ENCODE peak calls at places on chromosomes 12 and 14, in seven cellular contexts. W, Q, C, R, J, M and O are unnamed samples.

GRCh38 chr12:50440288-50440687 is 39.6 kb downstream of the LARP4 start:
- DNase-seq in M (no peak), W (no peak), R (no peak), Q (no peak), C (no peak), J (no peak), O (no peak)

GRCh38 chr14:76768671-76769500 is 7.6 kb downstream of the VASH1 start:
- DNase-seq in J (no peak), R (no peak), C (no peak), Q (no peak), M (no peak), W (no peak), O (no peak)

GRCh38 chr12:108854453-108855283 is 2.7 kb downstream of the SSH1 start:
- DNase-seq in Q (no peak), J (peak; percentile 98), W (no peak), C (peak; percentile 56), R (no peak), M (peak; percentile 61), O (peak; percentile 79)

GRCh38 chr12:65460076-65460475 is 181.6 kb downstream of the MSRB3 start:
- DNase-seq in W (no peak), Q (no peak), M (no peak), J (no peak), R (no peak), C (no peak), O (no peak)

GRCh38 chr14:32078794-32079663 is 1.9 kb downstream of the ARHGAP5 start:
- DNase-seq in C (no peak), Q (no peak), M (no peak), J (peak; percentile 69), W (no peak), R (no peak), O (no peak)

GRCh38 chr14:102171173-102172020 is 31.7 kb downstream of the WDR20 start:
- DNase-seq in J (no peak), Q (no peak), C (no peak), M (no peak), W (no peak), R (no peak), O (no peak)

GRCh38 chr14:35458442-35458841 is 53.9 kb upstream of the NFKBIA start:
- DNase-seq in R (no peak), Q (no peak), W (no peak), C (no peak), J (no peak), M (no peak), O (no peak)

GRCh38 chr14:62209287-62209899 is 447.2 kb downstream of the SNAPC1 start:
- DNase-seq in R (no peak), J (no peak), Q (no peak), C (no peak), W (no peak), M (no peak), O (no peak)

GRCh38 chr12:2244013-2244861 is 191.4 kb downstream of the CACNA1C start:
- DNase-seq in C (peak; percentile 52), J (peak; percentile 2), M (no peak), R (no peak), W (no peak), Q (peak; percentile 34), O (peak; percentile 87)

GRCh38 chr12:130497991-130498390 is 160.3 kb downstream of the PIWIL1 start:
- DNase-seq in W (no peak), J (no peak), R (no peak), C (no peak), Q (no peak), M (no peak), O (no peak)

GRCh38 chr14:20719777-20720176 is 25.9 kb upstream of the EDDM3A start:
- DNase-seq in C (no peak), Q (peak; percentile 34), W (no peak), R (no peak), M (peak; percentile 75), J (no peak), O (no peak)

GRCh38 chr12:100201604-100202423 is 1.2 kb downstream of the ACTR6 start:
- DNase-seq in C (no peak), W (no peak), M (no peak), Q (no peak), J (no peak), R (no peak), O (no peak)

GRCh38 chr12:100199347-100200136 is 1.1 kb upstream of the ACTR6 start:
- DNase-seq in J (peak; percentile 52), R (peak; percentile 32), C (peak; percentile 58), M (peak; percentile 82), W (peak; percentile 86), Q (peak; percentile 89), O (peak; percentile 79)

GRCh38 chr12:100197486-100197885 is 3.1 kb upstream of the ACTR6 start:
- DNase-seq in R (no peak), M (no peak), W (no peak), C (no peak), J (no peak), Q (no peak), O (no peak)

GRCh38 chr12:100199023-100199346 is 1.6 kb upstream of the ACTR6 start:
- DNase-seq in J (no peak), M (no peak), W (no peak), Q (no peak), R (no peak), C (no peak), O (no peak)

DNA sequence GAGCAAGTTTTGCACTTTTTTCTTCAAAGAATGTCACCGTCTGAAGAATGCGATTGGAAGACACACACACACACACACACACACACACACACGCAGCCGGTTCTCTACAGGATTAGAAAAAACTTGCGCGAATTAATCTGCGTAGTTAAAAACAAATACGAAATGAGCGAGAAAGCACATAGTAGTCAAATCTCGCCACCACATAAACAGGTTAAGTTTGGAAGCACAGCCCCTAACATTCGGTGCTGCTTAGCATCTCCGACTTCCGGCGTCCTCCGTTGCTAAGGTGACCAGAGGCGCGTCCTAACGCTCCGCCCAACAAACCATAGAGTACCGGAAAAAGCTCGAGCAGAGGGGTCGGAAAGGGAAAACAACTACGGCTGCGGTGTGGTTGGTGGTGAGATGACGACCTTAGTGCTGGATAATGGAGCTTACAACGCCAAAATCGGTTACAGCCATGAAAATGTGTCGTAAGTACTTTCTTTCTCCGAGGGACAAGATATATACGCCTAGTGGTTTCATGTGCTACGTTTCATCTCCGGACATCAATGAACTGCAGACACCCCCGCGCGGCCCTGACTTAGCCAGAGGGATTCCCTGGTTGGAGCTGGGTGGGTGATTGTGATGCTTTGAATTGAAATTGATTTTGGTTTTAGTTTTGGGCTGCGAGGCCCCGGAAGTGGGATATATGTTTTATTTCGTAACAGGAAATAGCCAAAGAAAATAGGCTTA is at the start of gene ACTR6:
- DNase-seq in M (peak; percentile 97), R (peak; percentile 95), C (peak; percentile 94), J (peak; percentile 92), W (peak; percentile 96), Q (peak; percentile 97), O (peak; percentile 69)
- TF ChIP-seq POLR2A in M (peak; percentile 71), R (no peak), C (no peak), J (peak; percentile 91), W (no peak), Q (peak; percentile 69), O (peak; percentile 59)

DNA sequence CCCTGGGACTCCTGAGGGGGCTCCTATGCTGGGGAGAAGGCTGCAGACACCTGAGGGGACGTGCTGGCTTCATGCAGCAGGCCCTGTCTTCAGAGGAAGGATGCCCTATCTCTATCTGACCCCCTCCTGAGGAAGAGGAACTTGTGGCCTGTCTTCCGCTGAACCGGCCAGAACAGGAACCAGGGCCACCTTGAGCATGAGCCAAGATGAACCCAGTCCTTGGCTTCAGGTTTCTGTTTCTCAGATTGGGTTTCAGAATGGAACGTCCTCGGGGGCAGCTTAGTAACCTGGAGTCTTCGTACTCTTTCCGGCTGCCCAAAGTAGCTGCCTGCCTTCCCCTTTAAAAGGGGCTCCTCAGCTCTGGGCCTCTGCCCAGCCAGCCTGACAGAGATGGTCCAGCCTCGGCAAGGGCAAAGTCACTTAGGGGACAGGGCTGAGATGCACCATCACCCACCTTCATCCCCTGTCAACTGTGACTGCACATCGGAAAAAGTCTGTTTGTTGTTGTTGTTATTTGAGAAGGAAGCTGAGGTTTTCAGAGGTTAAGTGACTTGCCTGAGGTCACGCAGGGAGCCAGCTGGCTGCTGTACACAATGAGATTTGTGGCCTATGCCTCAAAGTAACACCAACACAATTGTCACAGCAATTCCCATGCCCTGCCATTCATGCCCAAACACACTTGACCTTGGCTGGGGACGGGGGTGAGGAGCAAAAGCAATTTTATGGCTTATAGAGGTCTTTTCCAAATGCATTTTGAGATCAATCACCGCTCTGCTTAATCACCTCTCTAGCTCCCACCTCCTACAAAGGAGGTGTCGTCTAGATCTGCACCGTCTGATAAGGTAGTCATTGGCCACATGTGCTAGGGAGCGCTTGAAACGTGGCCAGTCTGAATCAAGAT is 13.4 kb downstream of the ASB2 start:
- DNase-seq in M (peak; percentile 40), W (no peak), J (no peak), Q (peak; percentile 75), R (no peak), C (no peak), O (no peak)
- TF ChIP-seq POLR2A in M (no peak), W (no peak), J (no peak), Q (no peak), R (no peak), C (no peak), O (no peak)

GRCh38 chr14:104754213-104754851 is 1.4 kb downstream of the SIVA1 start:
- DNase-seq in M (no peak), R (no peak), Q (no peak), C (no peak), W (no peak), J (no peak), O (no peak)

GRCh38 chr14:104751539-104752337 is 1.2 kb upstream of the SIVA1 start:
- DNase-seq in C (no peak), R (no peak), W (no peak), M (no peak), J (no peak), Q (no peak), O (no peak)

GRCh38 chr14:104753528-104754212 is 723 bp downstream of the SIVA1 start:
- DNase-seq in C (no peak), W (no peak), J (no peak), Q (peak; percentile 32), R (no peak), M (no peak), O (no peak)

GRCh38 chr14:104752338-104752734 is 611 bp upstream of the SIVA1 start:
- DNase-seq in M (no peak), R (no peak), Q (no peak), W (no peak), J (no peak), C (no peak), O (peak; percentile 95)

DNA sequence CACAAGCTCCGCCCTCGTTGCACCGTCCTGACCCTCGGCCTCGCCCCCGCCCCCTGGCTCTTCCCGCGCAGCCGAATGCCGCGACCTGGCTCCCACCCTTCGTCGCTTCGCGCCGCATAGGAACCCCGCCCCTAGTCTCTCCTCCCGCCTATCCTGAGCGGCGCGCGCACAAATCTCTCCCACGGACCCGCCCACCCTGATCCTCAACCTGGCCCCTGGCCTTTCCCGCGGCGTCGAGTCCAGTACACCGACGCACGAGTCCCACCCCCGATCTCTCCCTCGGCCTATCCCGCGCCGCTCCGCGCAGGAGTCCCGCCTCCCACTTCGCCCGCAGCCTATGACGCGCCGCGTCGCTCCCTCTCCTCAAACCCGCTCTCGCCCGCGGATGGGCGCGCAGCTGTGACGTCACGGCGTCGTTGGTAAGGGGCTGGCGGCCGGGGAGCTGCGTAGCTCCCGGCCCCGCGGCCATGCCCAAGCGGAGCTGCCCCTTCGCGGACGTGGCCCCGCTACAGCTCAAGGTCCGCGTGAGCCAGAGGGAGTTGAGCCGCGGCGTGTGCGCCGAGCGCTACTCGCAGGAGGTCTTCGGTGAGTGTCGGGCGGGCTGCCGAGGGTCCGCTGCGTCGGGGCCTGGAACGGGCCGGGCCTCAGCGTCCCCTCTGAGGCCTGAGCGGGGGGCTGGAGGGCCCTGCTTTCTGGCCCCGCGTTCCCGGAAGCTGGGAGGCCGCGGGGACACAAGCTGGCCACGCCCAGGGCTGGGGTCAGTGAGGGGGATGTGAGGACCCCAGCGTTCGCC is at the start of gene SIVA1:
- DNase-seq in W (peak; percentile 99), J (peak; percentile 98), Q (peak; percentile 100), C (peak; percentile 100), M (peak; percentile 100), R (peak; percentile 99), O (peak; percentile 99)
- TF ChIP-seq POLR2A in W (peak; percentile 86), J (peak; percentile 65), Q (peak; percentile 91), C (peak; percentile 81), M (peak; percentile 89), R (no peak), O (peak; percentile 73)

GRCh38 chr12:27967551-27968054 is 4.9 kb downstream of the PTHLH start:
- DNase-seq in J (no peak), C (no peak), W (no peak), R (no peak), Q (no peak), M (no peak), O (no peak)
- TF ChIP-seq POLR2A in J (no peak), C (no peak), W (no peak), R (no peak), Q (no peak), M (no peak), O (no peak)